ENCODE peak calls at places on chromosomes 6 and 20, in nine cellular contexts. V, N, I, H, O, P, K, A and R are unnamed samples.

GRCh38 chr6:112225691-112226090 is 28.7 kb downstream of the LAMA4 start:
- DNase-seq in O (no peak), N (no peak), H (no peak), V (no peak), A (no peak), K (no peak), P (peak), I (no peak), R (no peak)

GRCh38 chr20:64055893-64056638 is 6.6 kb upstream of the SOX18 start:
- DNase-seq in K (peak), A (no peak), O (peak), P (peak), I (peak), V (peak), H (peak), N (peak), R (no peak)

GRCh38 chr6:132198040-132198439 is 203.2 kb downstream of the MOXD1 start:
- DNase-seq in N (no peak), H (no peak), P (no peak), O (no peak), K (no peak), V (no peak), A (no peak), I (no peak), R (no peak)

GRCh38 chr6:123745877-123746276 is 57.8 kb upstream of the NKAIN2 start:
- DNase-seq in A (no peak), H (no peak), V (no peak), K (no peak), N (no peak), O (peak), I (no peak), P (peak), R (no peak)

GRCh38 chr6:52317841-52318581 is 33.5 kb upstream of the MCM3 start:
- DNase-seq in H (no peak), A (no peak), O (peak), V (peak), I (no peak), N (no peak), P (peak), K (no peak), R (no peak)

GRCh38 chr20:62665826-62666735 is 23.8 kb downstream of the SLCO4A1 start:
- DNase-seq in N (no peak), I (no peak), P (no peak), O (no peak), A (no peak), K (no peak), V (no peak), H (no peak), R (no peak)

GRCh38 chr6:100176321-100176950 is 182.4 kb upstream of the MCHR2 start:
- DNase-seq in N (no peak), K (no peak), P (peak), H (peak), V (peak), O (peak), I (no peak), A (no peak), R (no peak)

GRCh38 chr6:110671447-110671846 is 143.8 kb downstream of the CDK19 start:
- DNase-seq in K (no peak), O (no peak), N (no peak), P (no peak), A (no peak), V (no peak), H (no peak), I (no peak), R (no peak)

GRCh38 chr6:142735182-142735581 is 209.8 kb downstream of the HIVEP2 start:
- DNase-seq in A (no peak), H (no peak), P (peak), O (no peak), N (no peak), V (no peak), K (no peak), I (no peak), R (no peak)

GRCh38 chr20:37897008-37897548 is 5.8 kb upstream of the VSTM2L start:
- DNase-seq in A (no peak), P (no peak), N (no peak), H (no peak), O (peak), I (peak), V (peak), K (no peak), R (no peak)

GRCh38 chr20:5660346-5660745 is 89.9 kb upstream of the SHLD1 start:
- DNase-seq in O (peak), V (no peak), I (no peak), H (no peak), A (no peak), N (no peak), P (peak), K (no peak), R (no peak)

GRCh38 chr6:91434135-91434534 is 847.3 kb upstream of the MAP3K7 start:
- DNase-seq in P (peak), V (no peak), I (no peak), H (no peak), O (no peak), N (no peak), K (no peak), A (no peak), R (no peak)

GRCh38 chr20:8361008-8361652 is 229.1 kb downstream of the PLCB1 start:
- DNase-seq in I (no peak), P (peak), H (no peak), O (peak), N (no peak), A (no peak), V (peak), K (no peak), R (no peak)

GRCh38 chr6:9576521-9576920 is 838.4 kb downstream of the TFAP2A start:
- DNase-seq in O (no peak), A (no peak), I (no peak), P (no peak), V (no peak), K (no peak), H (no peak), N (no peak), R (no peak)

GRCh38 chr20:11937230-11937629 is 19.5 kb downstream of the BTBD3 start:
- DNase-seq in V (no peak), K (no peak), I (no peak), P (no peak), N (no peak), O (no peak), H (no peak), A (no peak), R (no peak)

GRCh38 chr20:49560646-49561045 is 7.3 kb downstream of the PTGIS start:
- DNase-seq in V (no peak), N (peak), O (no peak), H (no peak), P (no peak), K (no peak), A (no peak), I (no peak), R (no peak)

GRCh38 chr6:13614126-13614925 is 809 bp upstream of the NOL7 start:
- DNase-seq in H (peak), I (peak), N (no peak), O (peak), A (no peak), V (peak), P (no peak), K (peak), R (no peak)

GRCh38 chr6:2448826-2449571 is 203.6 kb upstream of the GMDS start:
- DNase-seq in N (no peak), V (peak), O (peak), P (peak), A (no peak), K (no peak), H (peak), I (no peak), R (peak)

GRCh38 chr6:129621252-129621651 is 88.7 kb downstream of the ARHGAP18 start:
- DNase-seq in H (no peak), I (no peak), K (peak), O (no peak), V (peak), P (no peak), A (no peak), N (no peak), R (no peak)

GRCh38 chr20:25418779-25419178 is 11.3 kb downstream of the GINS1 start:
- DNase-seq in O (no peak), K (no peak), H (no peak), P (peak), I (no peak), V (no peak), N (no peak), A (no peak), R (no peak)

GRCh38 chr20:47622118-47622665 is 120.5 kb downstream of the NCOA3 start:
- DNase-seq in H (no peak), V (no peak), P (peak), O (peak), I (no peak), K (no peak), A (no peak), N (no peak), R (no peak)

GRCh38 chr6:126919947-126920346 is 198.5 kb upstream of the RSPO3 start:
- DNase-seq in A (no peak), H (no peak), N (no peak), I (no peak), K (no peak), P (peak), O (peak), V (no peak), R (no peak)

GRCh38 chr20:48761914-48762313 is 65.9 kb downstream of the PREX1 start:
- DNase-seq in P (no peak), O (no peak), H (no peak), V (no peak), K (no peak), I (no peak), A (no peak), N (no peak), R (no peak)

GRCh38 chr6:136886110-136886509 is 36.0 kb upstream of the SLC35D3 start:
- DNase-seq in V (no peak), A (no peak), I (no peak), P (peak), K (no peak), O (no peak), H (no peak), N (no peak), R (no peak)

GRCh38 chr6:159815410-159815809 is 15.3 kb downstream of the PNLDC1 start:
- DNase-seq in P (no peak), V (no peak), A (no peak), I (no peak), N (no peak), H (no peak), O (no peak), K (no peak), R (no peak)

DNA sequence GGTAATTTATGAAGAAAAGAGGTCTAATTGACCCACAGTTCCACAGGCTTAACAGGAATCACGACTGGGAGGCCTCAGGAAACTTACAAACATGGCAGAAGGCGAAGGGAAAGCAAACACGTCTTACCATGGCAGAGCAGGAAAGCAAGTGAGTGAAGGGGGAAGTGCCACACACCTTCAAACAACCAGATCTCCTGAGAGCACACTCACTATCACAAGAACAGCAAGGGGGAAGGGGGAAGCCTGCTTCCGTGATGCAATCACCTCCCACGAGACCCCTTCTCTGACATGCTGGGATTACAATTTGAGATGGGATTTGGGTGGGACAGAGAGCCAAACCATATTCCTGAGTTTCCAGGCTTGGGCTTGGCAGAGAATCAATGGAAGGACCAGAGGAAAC is 124.1 kb upstream of the RAB32 start:
- DNase-seq in P (no peak), H (no peak), A (no peak), V (no peak), N (no peak), K (no peak), I (no peak), O (no peak), R (no peak)
- H3K4me3 ChIP-seq in P (no peak), H (no peak), A (no peak), V (no peak), N (no peak), K (no peak), I (no peak), O (no peak), R (no peak)

GRCh38 chr6:117165921-117166499 is 99.3 kb upstream of the VGLL2 start:
- DNase-seq in N (no peak), K (no peak), A (no peak), H (no peak), V (no peak), I (no peak), P (no peak), O (no peak), R (no peak)

GRCh38 chr6:117169781-117170281 is 95.5 kb upstream of the VGLL2 start:
- DNase-seq in A (no peak), H (no peak), O (no peak), P (no peak), K (no peak), V (no peak), I (no peak), N (no peak), R (no peak)

GRCh38 chr6:117168296-117169059 is 96.9 kb upstream of the VGLL2 start:
- DNase-seq in A (no peak), O (no peak), N (no peak), I (no peak), P (no peak), H (no peak), K (no peak), V (no peak), R (no peak)

GRCh38 chr6:117169060-117169635 is 96.2 kb upstream of the VGLL2 start:
- DNase-seq in V (no peak), A (no peak), I (no peak), H (no peak), P (no peak), O (no peak), N (no peak), K (no peak), R (no peak)

GRCh38 chr6:117167520-117168271 is 97.7 kb upstream of the VGLL2 start:
- DNase-seq in K (peak), P (peak), I (no peak), O (no peak), A (no peak), V (no peak), N (no peak), H (peak), R (no peak)
- TF ChIP-seq CTCF in K (no peak), P (no peak), I (no peak), O (no peak), A (no peak), V (no peak), N (no peak), H (no peak), R (peak)

DNA sequence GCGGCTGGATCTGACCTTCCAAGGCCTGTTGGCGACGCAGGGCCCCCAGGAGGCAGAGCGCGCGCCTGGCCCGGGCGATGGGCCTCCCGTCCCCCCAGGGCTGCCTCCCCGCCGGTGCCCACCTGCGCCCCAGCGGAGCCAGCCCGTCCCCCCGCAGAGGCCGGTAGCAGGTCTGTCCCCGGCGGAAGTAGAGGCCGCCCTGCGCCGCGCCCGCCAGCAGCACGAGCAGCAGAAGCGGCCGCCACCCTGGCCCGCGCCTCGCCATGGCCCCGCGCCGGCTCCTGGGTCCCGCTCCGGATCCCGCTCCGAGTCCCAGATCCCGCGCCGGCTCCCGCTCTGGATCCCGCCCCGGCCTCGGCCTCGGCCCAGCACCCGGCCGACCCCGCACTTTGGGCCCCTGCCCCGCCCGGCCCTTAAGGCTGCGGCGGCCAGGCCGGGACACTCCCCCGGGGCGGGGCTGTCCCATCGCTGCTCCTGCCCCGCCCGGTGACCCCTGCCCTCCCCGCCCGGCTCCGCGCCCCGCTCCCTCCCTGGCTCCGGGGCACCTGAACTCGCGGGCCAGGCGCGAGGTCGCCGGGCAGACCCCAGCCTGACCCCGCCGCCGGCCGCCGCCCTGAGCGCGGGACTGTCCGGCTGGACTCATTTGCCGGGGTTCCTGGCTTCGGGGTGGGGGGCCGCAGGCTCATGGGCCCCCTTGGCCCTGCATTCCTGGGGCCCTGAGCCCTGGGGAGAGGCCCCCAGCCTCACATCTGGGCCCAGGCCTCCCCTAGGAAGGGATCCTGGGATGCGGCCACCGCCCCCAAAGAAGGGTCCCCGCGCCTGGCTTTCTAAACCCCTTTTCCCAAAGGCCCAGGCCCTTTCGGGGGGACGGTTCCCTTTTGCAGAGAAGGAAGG is at the start of gene CTSZ:
- DNase-seq in K (peak), A (peak), V (peak), I (peak), H (peak), N (peak), P (no peak), O (peak), R (no peak)
- H3K4me3 ChIP-seq in K (peak), A (peak), V (peak), I (peak), H (peak), N (peak), P (peak), O (peak), R (peak)

DNA sequence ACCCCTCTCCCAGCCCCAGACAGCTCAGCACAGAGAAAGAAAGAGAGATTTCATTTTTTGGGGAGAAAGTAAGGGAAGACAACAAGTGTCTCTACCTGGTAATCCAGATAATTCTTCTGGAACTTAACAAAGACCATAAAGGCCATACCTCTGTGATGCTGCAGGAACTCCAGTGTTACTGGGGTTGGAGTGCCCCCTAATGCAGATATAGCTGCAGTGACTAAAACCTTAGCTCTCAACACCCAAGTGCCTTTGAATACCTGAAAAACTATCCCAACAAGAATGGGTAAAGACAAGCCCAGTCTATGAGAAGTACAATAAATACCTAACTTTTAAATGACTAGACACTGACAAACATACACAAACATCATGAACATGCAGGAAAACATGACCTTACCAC is 365.3 kb upstream of the PTCHD4 start:
- DNase-seq in H (no peak), N (no peak), I (no peak), V (no peak), P (peak), K (no peak), A (no peak), O (peak), R (no peak)
- TF ChIP-seq CTCF in H (peak), N (no peak), I (no peak), V (no peak), P (peak), K (no peak), A (no peak), O (peak), R (no peak)

DNA sequence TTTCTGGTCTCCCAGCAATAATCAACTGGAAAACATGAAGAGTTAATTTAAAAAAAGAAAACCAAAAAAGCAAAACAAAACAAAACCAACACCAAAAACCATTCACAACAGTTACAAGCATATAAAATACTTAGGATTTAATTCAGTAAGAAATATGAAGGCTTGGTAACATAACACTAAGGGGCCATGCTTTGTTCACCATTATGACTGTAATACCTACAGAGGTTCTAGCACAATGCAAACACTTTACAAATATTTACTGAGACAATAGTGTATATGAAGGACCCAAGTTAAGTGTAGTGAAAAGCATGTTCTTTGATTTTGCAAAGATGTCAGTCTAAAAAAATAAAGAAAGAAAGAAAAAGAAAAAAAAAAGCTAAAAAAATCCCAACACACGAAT is 109.8 kb upstream of the EMILIN3 start:
- DNase-seq in O (no peak), N (no peak), H (no peak), A (no peak), K (no peak), I (no peak), P (no peak), V (no peak), R (no peak)
- H3K4me3 ChIP-seq in O (no peak), N (no peak), H (no peak), A (no peak), K (no peak), I (no peak), P (no peak), V (no peak), R (no peak)

GRCh38 chr6:16168858-16169257 is 40.0 kb downstream of the MYLIP start:
- DNase-seq in H (no peak), O (peak), K (no peak), N (no peak), V (peak), P (peak), A (no peak), I (no peak), R (no peak)
- TF ChIP-seq CTCF in H (peak), O (peak), K (peak), N (no peak), V (peak), P (peak), A (no peak), I (peak), R (peak)

GRCh38 chr6:104591573-104592334 is 268.0 kb downstream of the HACE1 start:
- DNase-seq in A (no peak), O (no peak), V (no peak), P (no peak), N (no peak), I (no peak), H (no peak), K (no peak), R (no peak)
- H3K4me3 ChIP-seq in A (no peak), O (no peak), V (no peak), P (no peak), N (no peak), I (no peak), H (no peak), K (no peak), R (no peak)

GRCh38 chr20:31774408-31774807 is 35.3 kb downstream of the TPX2 start:
- DNase-seq in O (no peak), H (no peak), V (no peak), N (no peak), I (no peak), P (no peak), A (no peak), K (no peak), R (no peak)
- TF ChIP-seq CTCF in O (no peak), H (no peak), V (no peak), N (no peak), I (no peak), P (no peak), A (no peak), K (no peak), R (no peak)